ENCODE peak calls at places on chromosomes 13 and 19, in ten cellular contexts. X is neural crest cell; L is left ventricle myocardium inferior; S is kidney epithelial cell; M is CD8-positive, alpha-beta T cell; W is endodermal cell; G is cardiac muscle cell; U is ascending aorta; Q is choroid plexus epithelial cell; E is progenitor cell of endocrine pancreas. R is an unnamed sample.

GRCh38 chr19:58394821-58395219 is 636 bp upstream of the RNF225 start:
- DNase-seq in X (no peak), L (no peak), S (no peak), M (no peak), W (no peak), G (no peak), U (no peak), Q (no peak), E (no peak), R (peak)

GRCh38 chr19:39946532-39946931 is 12.1 kb upstream of the FCGBP start:
- DNase-seq in X (no peak), L (no peak), S (peak), M (no peak), W (no peak), G (peak), U (no peak), Q (peak), E (no peak), R (peak)

GRCh38 chr13:108795841-108796240 is 166.4 kb downstream of the MYO16 start:
- DNase-seq in X (no peak), L (no peak), S (no peak), M (no peak), W (peak), G (no peak), U (no peak), Q (peak), E (no peak), R (no peak)

GRCh38 chr13:112730157-112730671 is 40.4 kb downstream of the ATP11A start:
- DNase-seq in X (no peak), L (peak), S (no peak), M (no peak), W (peak), G (no peak), U (no peak), Q (peak), E (no peak), R (peak)

GRCh38 chr13:99982021-99982740 is 597 bp downstream of the ZIC2 start:
- DNase-seq in X (no peak), L (no peak), S (no peak), M (no peak), W (no peak), G (no peak), U (no peak), Q (no peak), E (no peak), R (peak)

GRCh38 chr19:35261356-35262100 is 7.2 kb upstream of the USF2 start:
- DNase-seq in X (no peak), L (no peak), S (no peak), M (no peak), W (peak), G (no peak), U (no peak), Q (no peak), E (no peak), R (no peak)

GRCh38 chr13:26707122-26708006 is 53.2 kb downstream of the GPR12 start:
- DNase-seq in X (peak), L (no peak), S (no peak), M (peak), W (peak), G (peak), U (no peak), Q (peak), E (no peak), R (peak)

GRCh38 chr13:48593551-48593950 is 60.2 kb upstream of the CYSLTR2 start:
- DNase-seq in X (no peak), L (no peak), S (no peak), M (no peak), W (no peak), G (no peak), U (no peak), Q (no peak), E (no peak), R (no peak)

GRCh38 chr19:53432088-53432661 is 391 bp downstream of the ZNF761 start:
- DNase-seq in X (peak), L (peak), S (no peak), M (no peak), W (peak), G (peak), U (no peak), Q (peak), E (peak), R (peak)

GRCh38 chr19:36160821-36161596 is 8.8 kb upstream of the COX7A1 start:
- DNase-seq in X (no peak), L (no peak), S (no peak), M (no peak), W (peak), G (no peak), U (no peak), Q (no peak), E (no peak), R (no peak)

GRCh38 chr13:75803982-75804381 is 167.9 kb downstream of the LMO7 start:
- DNase-seq in X (no peak), L (no peak), S (no peak), M (no peak), W (no peak), G (peak), U (no peak), Q (no peak), E (no peak), R (no peak)

GRCh38 chr13:78136966-78137365 is 218.3 kb upstream of the EDNRB start:
- DNase-seq in X (no peak), L (no peak), S (no peak), M (no peak), W (no peak), G (no peak), U (no peak), Q (no peak), E (no peak), R (no peak)

GRCh38 chr13:78138756-78139155 is 220.1 kb upstream of the EDNRB start:
- DNase-seq in X (no peak), L (no peak), S (no peak), M (no peak), W (no peak), G (no peak), U (no peak), Q (no peak), E (no peak), R (no peak)

GRCh38 chr13:78133511-78133910 is 214.9 kb upstream of the EDNRB start:
- DNase-seq in X (no peak), L (no peak), S (no peak), M (no peak), W (no peak), G (no peak), U (no peak), Q (no peak), E (no peak), R (no peak)

GRCh38 chr13:78139765-78140164 is 221.1 kb upstream of the EDNRB start:
- DNase-seq in X (no peak), L (no peak), S (no peak), M (no peak), W (no peak), G (no peak), U (no peak), Q (no peak), E (no peak), R (no peak)

GRCh38 chr13:78137404-78138142 is 218.9 kb upstream of the EDNRB start:
- DNase-seq in X (peak), L (no peak), S (peak), M (no peak), W (peak), G (peak), U (no peak), Q (peak), E (no peak), R (peak)
- TF ChIP-seq CTCF in X (peak), L (peak), S (peak), M (peak), W (peak), G (peak), U (peak), Q (peak), E (peak), R (peak)

GRCh38 chr19:45929247-45929646 is 14.7 kb upstream of the NANOS2 start:
- DNase-seq in X (no peak), L (no peak), S (no peak), M (no peak), W (no peak), G (no peak), U (no peak), Q (no peak), E (no peak), R (no peak)

GRCh38 chr19:45922281-45922680 is 7.7 kb upstream of the NANOS2 start:
- DNase-seq in X (no peak), L (no peak), S (no peak), M (no peak), W (peak), G (no peak), U (no peak), Q (no peak), E (no peak), R (no peak)

GRCh38 chr19:45931055-45931454 is 16.5 kb upstream of the NANOS2 start:
- DNase-seq in X (no peak), L (no peak), S (no peak), M (no peak), W (no peak), G (no peak), U (no peak), Q (no peak), E (no peak), R (no peak)

GRCh38 chr19:45924891-45925447 is 10.4 kb upstream of the NANOS2 start:
- DNase-seq in X (no peak), L (no peak), S (no peak), M (no peak), W (no peak), G (no peak), U (no peak), Q (no peak), E (no peak), R (no peak)

DNA sequence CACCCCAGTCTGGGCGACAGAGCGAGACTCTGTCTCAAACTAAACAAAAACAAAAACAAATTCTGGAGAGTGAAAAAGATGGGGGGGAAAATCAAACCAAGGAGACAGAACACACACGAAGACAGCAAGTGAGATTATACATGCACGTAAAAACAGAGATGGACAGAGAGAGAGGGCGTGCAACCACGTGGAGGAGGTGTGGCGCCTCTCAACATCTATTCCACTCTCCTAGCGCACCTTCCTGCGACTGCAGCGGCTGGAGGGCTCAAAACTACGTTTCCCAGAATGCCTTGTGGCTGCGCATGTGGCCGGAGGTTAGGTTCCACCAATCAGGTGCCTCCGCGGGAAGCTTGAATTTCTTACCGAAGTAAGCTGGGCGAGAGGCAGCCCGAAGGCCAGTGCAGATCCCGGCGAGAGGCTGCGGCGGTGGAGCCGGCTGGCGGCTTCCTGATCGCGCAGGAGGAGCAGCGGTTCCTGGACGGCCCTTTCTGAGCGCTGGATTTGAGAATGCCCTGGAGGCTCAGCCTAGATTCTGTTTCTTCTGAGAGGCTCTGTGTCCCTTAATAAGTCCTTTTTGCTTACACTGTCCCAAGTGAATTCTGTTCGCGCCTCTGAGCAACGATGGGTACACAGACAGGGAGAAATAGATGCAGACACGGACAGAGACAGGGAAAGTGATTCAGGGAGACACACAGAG is 13.1 kb upstream of the NANOS2 start:
- DNase-seq in X (peak), L (peak), S (peak), M (peak), W (peak), G (peak), U (peak), Q (peak), E (peak), R (peak)
- TF ChIP-seq CTCF in X (peak), L (peak), S (no peak), M (peak), W (peak), G (no peak), U (peak), Q (no peak), E (peak), R (no peak)

GRCh38 chr19:8120636-8121480 is 28.5 kb downstream of the FBN3 start:
- DNase-seq in X (no peak), L (no peak), S (no peak), M (no peak), W (peak), G (no peak), U (no peak), Q (no peak), E (no peak), R (no peak)

GRCh38 chr19:8115805-8116396 is 33.5 kb downstream of the FBN3 start:
- DNase-seq in X (no peak), L (no peak), S (no peak), M (no peak), W (no peak), G (no peak), U (no peak), Q (no peak), E (no peak), R (no peak)

GRCh38 chr19:8117991-8118390 is 31.4 kb downstream of the FBN3 start:
- DNase-seq in X (no peak), L (no peak), S (no peak), M (no peak), W (no peak), G (no peak), U (no peak), Q (no peak), E (no peak), R (no peak)

GRCh38 chr19:8113017-8113416 is 36.4 kb downstream of the FBN3 start:
- DNase-seq in X (no peak), L (no peak), S (no peak), M (no peak), W (no peak), G (no peak), U (no peak), Q (no peak), E (no peak), R (peak)

GRCh38 chr19:8116437-8117293 is 32.7 kb downstream of the FBN3 start:
- DNase-seq in X (no peak), L (no peak), S (no peak), M (no peak), W (no peak), G (no peak), U (no peak), Q (no peak), E (no peak), R (peak)
- TF ChIP-seq CTCF in X (no peak), L (no peak), S (no peak), M (no peak), W (no peak), G (no peak), U (no peak), Q (no peak), E (no peak), R (no peak)

GRCh38 chr13:39784347-39784746 is 128.9 kb downstream of the COG6 start:
- DNase-seq in X (no peak), L (no peak), S (no peak), M (no peak), W (no peak), G (no peak), U (no peak), Q (peak), E (no peak), R (no peak)

GRCh38 chr13:39781381-39781780 is 125.9 kb downstream of the COG6 start:
- DNase-seq in X (no peak), L (no peak), S (no peak), M (no peak), W (no peak), G (no peak), U (no peak), Q (no peak), E (no peak), R (no peak)

GRCh38 chr13:39779337-39780270 is 124.1 kb downstream of the COG6 start:
- DNase-seq in X (no peak), L (no peak), S (no peak), M (peak), W (no peak), G (peak), U (no peak), Q (peak), E (no peak), R (no peak)

GRCh38 chr13:39786091-39786490 is 130.6 kb downstream of the COG6 start:
- DNase-seq in X (no peak), L (no peak), S (no peak), M (no peak), W (no peak), G (peak), U (no peak), Q (no peak), E (no peak), R (no peak)

GRCh38 chr13:39783051-39783450 is 127.6 kb downstream of the COG6 start:
- DNase-seq in X (no peak), L (no peak), S (no peak), M (no peak), W (no peak), G (peak), U (no peak), Q (peak), E (no peak), R (peak)
- TF ChIP-seq CTCF in X (no peak), L (peak), S (no peak), M (no peak), W (no peak), G (no peak), U (no peak), Q (peak), E (no peak), R (peak)

DNA sequence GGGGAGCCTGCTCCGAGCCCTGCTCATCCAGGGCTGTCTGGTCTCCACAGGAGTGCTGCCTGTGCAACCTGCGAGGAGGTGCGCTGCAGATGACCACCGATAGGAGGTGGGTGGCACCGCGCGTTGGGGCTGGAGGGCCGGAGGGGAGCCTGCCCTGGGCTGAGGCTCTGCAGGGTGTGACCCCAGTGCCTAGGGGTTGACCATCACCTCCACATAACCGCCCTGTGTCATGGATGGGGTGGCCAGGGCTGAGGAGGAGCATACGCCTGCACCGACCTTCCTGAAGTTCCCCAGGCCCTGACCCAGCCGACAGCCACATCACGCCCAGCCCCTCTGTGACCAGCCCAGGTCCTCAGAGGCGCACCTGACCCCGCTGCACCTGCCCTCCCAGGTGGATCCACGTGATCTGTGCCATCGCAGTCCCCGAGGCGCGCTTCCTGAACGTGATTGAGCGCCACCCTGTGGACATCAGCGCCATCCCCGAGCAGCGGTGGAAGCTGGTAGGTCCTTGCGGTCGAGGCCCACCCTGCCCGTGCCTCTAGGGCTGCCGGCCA is 168.7 kb downstream of the KDM4B start:
- DNase-seq in X (no peak), L (no peak), S (no peak), M (peak), W (peak), G (no peak), U (no peak), Q (no peak), E (no peak), R (no peak)
- TF ChIP-seq CTCF in X (peak), L (peak), S (peak), M (no peak), W (peak), G (peak), U (peak), Q (peak), E (peak), R (no peak)

GRCh38 chr19:13825489-13826475 is 30.5 kb downstream of the ZSWIM4 start:
- DNase-seq in X (no peak), L (no peak), S (no peak), M (no peak), W (peak), G (no peak), U (no peak), Q (no peak), E (no peak), R (peak)
- TF ChIP-seq CTCF in X (no peak), L (no peak), S (no peak), M (no peak), W (peak), G (no peak), U (no peak), Q (peak), E (no peak), R (no peak)

DNA sequence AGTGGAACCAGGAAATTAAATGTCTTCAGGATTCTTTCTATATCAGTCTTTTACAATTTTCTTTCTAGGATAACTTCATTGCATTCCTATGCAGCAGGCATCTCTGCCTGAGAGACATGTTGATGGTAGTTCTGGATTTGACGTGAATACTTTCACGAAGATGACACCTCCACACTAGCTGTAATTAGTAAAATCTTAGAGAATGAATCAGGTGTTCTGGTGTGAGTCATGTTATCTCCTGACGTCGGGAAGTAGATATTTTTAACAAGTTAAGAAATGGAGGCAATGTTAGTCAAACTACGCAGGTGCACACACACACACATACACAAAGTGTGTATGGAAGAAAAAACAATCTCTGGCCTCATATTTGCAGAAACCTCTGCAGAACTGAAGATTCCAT is 1661.3 kb upstream of the MIR17HG start:
- DNase-seq in X (no peak), L (no peak), S (no peak), M (no peak), W (no peak), G (no peak), U (no peak), Q (no peak), E (no peak), R (no peak)
- TF ChIP-seq CTCF in X (no peak), L (no peak), S (no peak), M (no peak), W (no peak), G (no peak), U (no peak), Q (no peak), E (no peak), R (no peak)

GRCh38 chr19:30076101-30076551 is 134.1 kb downstream of the URI1 start:
- DNase-seq in X (no peak), L (no peak), S (no peak), M (no peak), W (peak), G (no peak), U (no peak), Q (no peak), E (no peak), R (no peak)
- TF ChIP-seq CTCF in X (no peak), L (no peak), S (no peak), M (no peak), W (peak), G (no peak), U (no peak), Q (no peak), E (no peak), R (no peak)

DNA sequence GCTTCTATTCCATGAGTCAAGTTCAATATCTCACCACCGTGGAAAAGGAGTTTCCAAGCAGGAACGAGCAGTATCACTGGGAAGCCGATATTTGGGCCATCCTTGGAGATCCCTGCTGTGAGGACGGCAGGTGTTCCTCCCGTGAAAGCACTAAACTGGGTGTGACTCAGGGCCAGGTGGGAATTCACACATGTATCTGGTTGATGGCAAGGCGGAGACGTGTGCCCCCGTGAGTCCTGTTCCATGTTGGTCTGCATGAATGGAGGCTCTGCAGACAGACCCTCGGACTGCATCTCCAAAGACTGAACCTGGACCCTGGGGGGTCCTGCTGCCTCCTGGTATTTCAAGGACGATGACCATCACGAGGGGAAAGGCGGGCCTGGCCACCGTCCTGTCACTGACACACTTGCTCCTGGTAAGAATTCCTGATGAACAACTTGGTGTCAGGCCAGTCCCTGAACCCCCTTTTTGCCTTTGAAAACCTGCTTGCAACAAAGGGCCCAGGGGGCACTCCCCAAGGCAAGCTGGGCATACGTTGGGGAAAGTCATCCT is 22.8 kb upstream of the GAS6 start:
- DNase-seq in X (no peak), L (no peak), S (no peak), M (no peak), W (no peak), G (no peak), U (no peak), Q (no peak), E (no peak), R (no peak)
- TF ChIP-seq CTCF in X (no peak), L (no peak), S (no peak), M (no peak), W (no peak), G (no peak), U (no peak), Q (no peak), E (no peak), R (no peak)

R was measured in MCF 10A.